ENCODE peak calls at places on chromosomes 2 and 18, in seven cellular contexts. K is thyroid gland; O is anterior cingulate cortex; I is effector CD8-positive, alpha-beta T cell; J is colonic mucosa; P is activated T-helper 1 cell treated with Interleukin-2 at 50 U/mL for 16 hours; U is WTC11. X is an unnamed sample.

GRCh38 chr2:69933839-69934613 is 19.1 kb downstream of the MXD1 start:
- DNase-seq in K (no peak), O (no peak), I (no peak), J (no peak), P (no peak), U (no peak), X (no peak)

GRCh38 chr2:151051584-151052220 is 210.0 kb downstream of the RBM43 start:
- DNase-seq in K (peak), O (no peak), I (no peak), J (peak), P (no peak), U (peak), X (no peak)

GRCh38 chr2:233983445-233983844 is 66.3 kb downstream of the TRPM8 start:
- DNase-seq in K (no peak), O (no peak), I (no peak), J (no peak), P (no peak), U (no peak), X (no peak)

GRCh38 chr2:74554821-74555531 is 456 bp downstream of the DOK1 start:
- DNase-seq in K (peak), O (no peak), I (peak), J (peak), P (no peak), U (peak), X (peak)

GRCh38 chr2:239326831-239327535 is 73.8 kb downstream of the HDAC4 start:
- DNase-seq in K (no peak), O (no peak), I (peak), J (peak), P (peak), U (no peak), X (peak)

GRCh38 chr2:133135035-133135654 is 433.1 kb downstream of the NCKAP5 start:
- DNase-seq in K (no peak), O (no peak), I (no peak), J (no peak), P (no peak), U (no peak), X (no peak)

GRCh38 chr2:62340981-62341624 is 145.2 kb downstream of the B3GNT2 start:
- DNase-seq in K (peak), O (no peak), I (no peak), J (no peak), P (no peak), U (no peak), X (no peak)

GRCh38 chr18:67402543-67402942 is 114.0 kb downstream of the DSEL start:
- DNase-seq in K (no peak), O (no peak), I (no peak), J (no peak), P (no peak), U (no peak), X (no peak)

GRCh38 chr2:174764281-174765063 is at the start of gene CHRNA1:
- DNase-seq in K (no peak), O (no peak), I (no peak), J (no peak), P (no peak), U (no peak), X (no peak)

GRCh38 chr2:237490009-237490804 is 3.2 kb downstream of the MLPH start:
- DNase-seq in K (peak), O (no peak), I (no peak), J (no peak), P (no peak), U (no peak), X (no peak)

GRCh38 chr2:524442-524841 is 152.8 kb downstream of the TMEM18 start:
- DNase-seq in K (no peak), O (no peak), I (no peak), J (no peak), P (no peak), U (no peak), X (no peak)

GRCh38 chr2:224436634-224437033 is 34.7 kb upstream of the FAM124B start:
- DNase-seq in K (no peak), O (no peak), I (no peak), J (no peak), P (no peak), U (no peak), X (no peak)

GRCh38 chr2:215831296-215831913 is 181.9 kb downstream of the MREG start:
- DNase-seq in K (no peak), O (no peak), I (no peak), J (peak), P (no peak), U (no peak), X (no peak)

GRCh38 chr2:100806550-100806949 is 13.4 kb upstream of the NPAS2 start:
- DNase-seq in K (no peak), O (no peak), I (no peak), J (no peak), P (no peak), U (no peak), X (no peak)

GRCh38 chr2:85986121-85986520 is 97.3 kb upstream of the ST3GAL5 start:
- DNase-seq in K (no peak), O (no peak), I (no peak), J (peak), P (no peak), U (no peak), X (no peak)

GRCh38 chr2:101500175-101500574 is 25.3 kb upstream of the RFX8 start:
- DNase-seq in K (no peak), O (no peak), I (no peak), J (no peak), P (no peak), U (no peak), X (no peak)